ENCODE peak calls at places on chromosomes 6 and 20, in six cellular contexts. C is choroid plexus epithelial cell, I is astrocyte of the cerebellum, Y is body of pancreas, J is heart right ventricle, X is left lung. L is an unnamed sample.

GRCh38 chr20:35360033-35360432 is 51.7 kb downstream of the UQCC1 start:
- DNase-seq in Y (no peak), C (no peak), J (no peak), X (no peak), I (no peak), L (no peak)

GRCh38 chr6:90497411-90497810 is 89.5 kb downstream of the MAP3K7 start:
- DNase-seq in C (no peak), J (no peak), X (no peak), I (no peak), Y (no peak), L (no peak)

GRCh38 chr6:89934685-89935366 is 40.6 kb downstream of the GJA10 start:
- DNase-seq in C (no peak), Y (no peak), J (no peak), X (peak), I (no peak), L (no peak)

GRCh38 chr20:34190679-34191090 is 50.5 kb upstream of the ASIP start:
- DNase-seq in J (peak), I (peak), X (peak), C (peak), Y (peak), L (peak)

GRCh38 chr6:56370127-56370540 is 122.8 kb upstream of the COL21A1 start:
- DNase-seq in Y (peak), J (peak), X (no peak), C (peak), I (no peak), L (no peak)

GRCh38 chr20:6765469-6766058 is 1.9 kb upstream of the BMP2 start:
- DNase-seq in J (no peak), X (no peak), Y (peak), I (peak), C (peak), L (no peak)

GRCh38 chr20:50728981-50729874 is 2.2 kb upstream of the PARD6B start:
- DNase-seq in Y (peak), I (no peak), C (no peak), J (no peak), X (no peak), L (peak)

GRCh38 chr6:77403424-77403823 is 59.9 kb downstream of the HTR1B start:
- DNase-seq in I (no peak), Y (no peak), C (peak), X (no peak), J (no peak), L (no peak)

GRCh38 chr6:79762370-79762769 is 131.2 kb downstream of the SH3BGRL2 start:
- DNase-seq in X (no peak), C (peak), J (no peak), Y (no peak), I (no peak), L (no peak)

GRCh38 chr6:134714679-134715078 is 235.2 kb downstream of the ALDH8A1 start:
- DNase-seq in X (peak), Y (no peak), J (peak), C (peak), I (peak), L (no peak)

GRCh38 chr6:159068904-159069578 is 24.2 kb upstream of the TAGAP start:
- DNase-seq in I (no peak), J (no peak), C (no peak), X (peak), Y (no peak), L (no peak)

GRCh38 chr6:75094614-75095321 is 111.1 kb downstream of the COL12A1 start:
- DNase-seq in X (no peak), Y (no peak), J (no peak), C (peak), I (peak), L (no peak)

GRCh38 chr6:54014440-54014839 is 96.8 kb upstream of the MLIP start:
- DNase-seq in X (no peak), C (no peak), I (no peak), Y (no peak), J (no peak), L (no peak)

GRCh38 chr6:44237813-44238433 is 9.0 kb upstream of the HSP90AB1 start:
- DNase-seq in Y (peak), J (peak), C (peak), I (no peak), X (peak), L (peak)

GRCh38 chr6:154868143-154868594 is 126.9 kb upstream of the TIAM2 start:
- DNase-seq in I (peak), J (no peak), C (peak), Y (no peak), X (no peak), L (no peak)

GRCh38 chr6:18262812-18263560 is 1.3 kb downstream of the DEK start:
- DNase-seq in J (no peak), Y (no peak), C (peak), X (no peak), I (no peak), L (no peak)

GRCh38 chr6:7086488-7086887 is 21.3 kb upstream of the RREB1 start:
- DNase-seq in Y (no peak), X (no peak), I (no peak), C (peak), J (no peak), L (no peak)

GRCh38 chr6:169937389-169938261 is 186.2 kb downstream of the ERMARD start:
- DNase-seq in X (no peak), Y (no peak), I (no peak), J (no peak), C (no peak), L (no peak)

GRCh38 chr6:63503199-63503598 is 69.1 kb upstream of the LOC128125822 start:
- DNase-seq in X (no peak), J (no peak), C (no peak), I (no peak), Y (no peak), L (no peak)

GRCh38 chr6:29791786-29792122 is 35.9 kb upstream of the HLA-G start:
- DNase-seq in I (no peak), X (no peak), C (no peak), J (no peak), Y (peak), L (no peak)

GRCh38 chr6:44431118-44431725 is 43.7 kb downstream of the CDC5L start:
- DNase-seq in I (peak), C (peak), Y (peak), X (no peak), J (no peak), L (no peak)

GRCh38 chr6:39231844-39232243 is 2.6 kb upstream of the KCNK5 start:
- DNase-seq in J (no peak), X (no peak), C (no peak), I (no peak), Y (no peak), L (no peak)

GRCh38 chr20:49397525-49397924 is 84.9 kb downstream of the KCNB1 start:
- DNase-seq in J (no peak), X (no peak), Y (no peak), C (peak), I (no peak), L (no peak)

GRCh38 chr20:51789434-51789833 is 12.9 kb downstream of the SALL4 start:
- DNase-seq in J (no peak), Y (no peak), C (no peak), I (no peak), X (no peak), L (no peak)

GRCh38 chr6:8557019-8557748 is 121.8 kb upstream of the SLC35B3 start:
- DNase-seq in J (no peak), I (no peak), C (no peak), X (no peak), Y (no peak), L (no peak)

GRCh38 chr6:7628479-7628878 is 38.5 kb downstream of the SNRNP48 start:
- DNase-seq in J (no peak), Y (no peak), C (no peak), I (no peak), X (no peak), L (no peak)

GRCh38 chr6:94272327-94272726 is 853.0 kb upstream of the EPHA7 start:
- DNase-seq in X (no peak), I (no peak), C (no peak), Y (no peak), J (no peak), L (no peak)

GRCh38 chr6:30769088-30769852 is 24.9 kb upstream of the IER3 start:
- DNase-seq in Y (peak), C (peak), I (peak), X (peak), J (no peak), L (no peak)

GRCh38 chr6:134026597-134026996 is 25.8 kb downstream of the SLC2A12 start:
- DNase-seq in C (peak), I (no peak), Y (no peak), J (no peak), X (no peak), L (no peak)

GRCh38 chr6:30319146-30319835 is 7.4 kb upstream of the TRIM39 start:
- DNase-seq in X (no peak), Y (no peak), I (no peak), C (no peak), J (no peak), L (no peak)

GRCh38 chr20:4607287-4607713 is 114.4 kb upstream of the PRND start:
- DNase-seq in X (no peak), I (peak), C (peak), J (no peak), Y (peak), L (no peak)

GRCh38 chr6:26183581-26184408 is 96.6 kb downstream of the HFE start:
- DNase-seq in X (peak), C (peak), I (peak), J (peak), Y (peak), L (no peak)

GRCh38 chr20:44594730-44595129 is 12.4 kb downstream of the PKIG start:
- DNase-seq in I (no peak), C (peak), J (peak), Y (no peak), X (no peak), L (no peak)

GRCh38 chr6:143427109-143427817 is 23.2 kb downstream of the ADAT2 start:
- DNase-seq in C (peak), I (peak), J (peak), X (peak), Y (peak), L (peak)

DNA sequence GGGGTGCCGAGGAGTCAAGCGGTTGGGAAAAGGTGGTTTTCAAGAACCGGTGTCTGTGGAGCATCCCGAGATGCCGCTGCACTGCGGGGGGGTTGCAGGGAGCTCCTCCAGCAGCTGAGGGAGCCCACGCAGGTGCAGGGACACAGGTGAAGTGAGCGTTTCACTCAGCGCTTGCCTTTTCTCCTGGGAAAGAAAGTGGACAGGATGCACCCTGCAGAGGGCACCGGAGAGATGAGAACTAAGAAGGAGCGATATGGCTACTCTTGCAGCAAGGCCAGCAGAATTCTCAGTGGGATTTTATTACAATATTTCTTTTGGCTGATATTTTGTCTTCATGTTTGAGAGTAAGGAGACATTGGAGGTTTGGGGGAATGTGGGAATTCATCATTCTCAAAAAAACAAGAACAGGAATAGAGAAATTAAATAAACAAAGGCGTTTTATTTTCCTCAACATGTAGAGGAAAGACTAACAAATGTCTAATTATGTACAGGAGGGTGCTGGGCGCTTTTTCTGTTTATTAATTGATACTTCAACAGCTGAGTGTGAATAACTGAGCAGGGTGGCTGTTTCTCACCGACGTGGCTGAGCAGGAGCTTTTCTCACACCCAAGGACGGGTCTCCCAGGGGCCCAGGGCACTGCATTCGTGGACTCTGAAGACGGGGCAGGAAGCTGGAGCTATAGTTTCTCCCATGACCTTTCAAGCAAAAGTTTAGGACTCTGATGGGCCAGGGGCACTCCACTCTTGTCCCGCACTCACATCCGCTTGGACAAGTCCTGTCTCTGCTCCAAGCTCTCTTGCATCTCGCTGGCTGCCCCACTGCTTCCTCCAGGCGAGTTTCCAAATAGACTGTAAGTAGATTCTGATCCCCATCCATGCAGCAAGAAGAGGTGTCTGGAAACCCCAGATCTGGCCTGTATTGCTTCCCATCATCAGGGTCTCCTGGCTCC is 176.1 kb downstream of the SMOC2 start:
- DNase-seq in Y (no peak), I (no peak), X (no peak), J (no peak), C (peak), L (no peak)
- TF ChIP-seq CTCF in Y (no peak), I (no peak), X (no peak), J (peak), C (no peak), L (peak)

GRCh38 chr6:86937219-86938079 is at the start of gene HTR1E:
- DNase-seq in Y (peak), I (no peak), J (no peak), X (peak), C (peak), L (peak)
- TF ChIP-seq CTCF in Y (peak), I (peak), J (peak), X (peak), C (peak), L (peak)

DNA sequence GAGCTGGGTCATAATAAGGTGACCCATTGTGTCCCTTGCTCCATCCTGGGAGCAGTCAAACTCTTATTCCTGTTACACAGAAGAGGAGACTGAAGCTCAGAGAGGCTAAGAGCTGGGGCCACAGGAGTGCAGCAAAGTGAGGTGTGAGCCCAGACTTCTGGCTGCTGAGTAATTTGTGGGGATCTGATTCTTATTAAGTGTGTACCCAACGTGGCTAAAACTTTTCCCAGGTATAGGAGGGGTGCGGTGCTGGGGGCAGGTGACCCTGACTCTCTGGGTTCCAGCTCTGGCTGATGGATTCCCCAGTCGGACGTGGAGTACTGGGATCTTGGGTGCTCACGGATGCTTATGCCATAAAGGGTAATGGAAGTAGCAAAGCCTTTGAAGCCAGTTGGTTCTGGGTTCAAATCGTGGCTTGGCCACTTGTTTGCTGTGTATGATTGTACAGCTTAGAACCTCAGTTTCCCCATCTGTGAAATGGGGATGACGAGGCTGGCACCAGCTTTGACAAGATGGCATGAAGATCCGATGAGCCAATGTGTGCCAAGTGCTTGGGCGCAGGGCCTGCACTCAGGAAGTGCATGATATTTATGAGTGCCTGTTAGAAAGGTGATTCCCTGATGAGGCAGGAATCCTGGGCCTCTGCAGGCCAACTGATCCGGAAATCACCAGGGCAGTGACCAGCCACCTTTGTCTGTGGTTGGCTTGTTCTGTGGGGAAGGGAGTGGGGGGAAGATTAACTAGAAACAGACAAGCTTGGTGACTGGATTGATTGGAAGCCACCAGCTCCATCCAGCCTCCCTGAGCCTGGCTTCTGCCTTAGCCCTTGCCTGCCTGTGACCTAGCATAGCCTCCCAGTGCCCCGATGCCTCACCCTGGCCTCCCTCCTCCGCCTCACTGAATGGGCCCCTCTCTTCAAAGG is 6.0 kb downstream of the SRC start:
- DNase-seq in I (no peak), J (no peak), C (no peak), Y (no peak), X (no peak), L (no peak)
- TF ChIP-seq CTCF in I (no peak), J (no peak), C (no peak), Y (no peak), X (no peak), L (no peak)

DNA sequence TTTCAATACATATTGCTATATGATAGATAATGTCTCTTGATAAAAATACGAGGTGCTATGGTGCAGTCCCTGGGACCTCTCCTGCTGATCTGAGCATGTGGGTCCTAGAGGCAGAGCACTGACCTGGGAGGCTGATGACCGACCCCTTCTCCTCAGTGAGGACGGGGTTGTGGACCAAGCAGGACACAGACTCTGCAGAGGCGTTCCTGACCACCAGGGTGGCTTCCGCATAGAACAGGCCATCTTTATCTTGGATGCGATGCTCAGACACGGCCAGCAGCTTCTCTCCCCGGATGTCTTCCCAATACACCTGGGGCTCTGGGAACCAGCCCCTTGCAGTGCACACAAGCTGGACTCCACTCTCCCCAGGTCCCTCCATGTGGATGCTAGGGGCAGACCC is 4.2 kb downstream of the BTNL2 start:
- DNase-seq in I (no peak), Y (no peak), X (no peak), J (no peak), C (no peak), L (no peak)
- TF ChIP-seq CTCF in I (no peak), Y (no peak), X (no peak), J (no peak), C (no peak), L (no peak)

DNA sequence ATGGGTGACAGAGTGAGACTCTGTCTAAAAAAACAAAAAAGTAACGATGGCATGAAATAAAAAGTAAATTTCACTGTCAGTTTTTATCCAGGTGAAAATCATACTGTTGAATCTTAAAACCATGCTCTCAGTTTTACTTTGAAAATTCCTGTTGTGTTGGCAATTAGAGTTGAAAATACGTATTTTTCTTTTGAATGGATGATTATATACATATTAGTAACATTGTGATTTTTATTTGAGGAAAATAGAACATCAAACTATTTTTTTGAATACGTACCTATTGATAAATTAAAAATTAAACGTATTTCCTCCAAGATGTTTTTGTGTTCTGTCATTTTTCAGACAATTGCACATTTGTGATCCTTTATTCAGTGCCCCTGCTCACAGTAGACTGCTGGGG is 14.7 kb downstream of the CEP43 start:
- DNase-seq in C (no peak), X (no peak), I (no peak), J (no peak), Y (no peak), L (no peak)
- TF ChIP-seq CTCF in C (no peak), X (no peak), I (no peak), J (no peak), Y (no peak), L (no peak)

DNA sequence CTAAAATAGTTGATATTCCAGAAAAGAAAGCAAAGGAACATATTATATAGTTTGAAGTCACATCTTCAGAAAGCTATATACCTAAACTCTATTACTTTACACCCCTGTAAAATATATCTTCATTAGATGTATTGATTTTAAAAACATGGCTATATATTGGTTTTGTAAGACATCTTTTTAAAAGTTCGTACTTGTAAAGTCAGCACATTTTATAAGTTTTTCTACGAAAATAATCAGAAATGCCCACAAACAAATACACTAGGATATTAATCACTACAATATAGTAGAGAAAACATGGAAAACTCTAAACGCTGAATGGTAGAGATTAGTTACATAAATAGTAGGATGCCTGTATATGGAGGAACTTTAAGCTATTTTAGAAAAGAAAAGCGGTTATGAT is 52.9 kb downstream of the RNF217 start:
- DNase-seq in I (no peak), X (no peak), J (no peak), C (no peak), Y (no peak), L (no peak)
- TF ChIP-seq CTCF in I (no peak), X (no peak), J (no peak), C (no peak), Y (no peak), L (no peak)

GRCh38 chr20:61424011-61424627 is 172.1 kb downstream of the CDH4 start:
- DNase-seq in Y (no peak), X (no peak), C (no peak), I (no peak), J (no peak), L (no peak)
- TF ChIP-seq CTCF in Y (no peak), X (no peak), C (no peak), I (no peak), J (no peak), L (no peak)

GRCh38 chr20:3494218-3494617 is 23.4 kb downstream of the ATRN start:
- DNase-seq in C (no peak), X (no peak), Y (no peak), I (no peak), J (no peak), L (no peak)
- TF ChIP-seq CTCF in C (no peak), X (no peak), Y (no peak), I (no peak), J (no peak), L (no peak)